ENCODE peak calls at places on chromosomes 4 and X, in five cellular contexts. T is cardiac muscle cell, Z is stomach, W is left lung, S is Peyer's patch. N is an unnamed sample.

GRCh38 chr4:9765091-9765490 is 16.3 kb upstream of the DRD5 start:
- DNase-seq in T (peak; percentile 19), Z (peak; percentile 39), W (no peak), S (no peak), N (no peak)

GRCh38 chrX:73401591-73402266 is 45.1 kb upstream of the CDX4 start:
- DNase-seq in T (peak; percentile 30), Z (no peak), W (peak; percentile 6), S (no peak), N (no peak)

GRCh38 chr4:113293043-113293560 is 243.6 kb downstream of the ANK2 start:
- DNase-seq in T (no peak), Z (no peak), W (no peak), S (peak; percentile 47), N (no peak)

GRCh38 chr4:986949-987688 is at the start of gene IDUA:
- DNase-seq in T (peak; percentile 93), Z (peak; percentile 83), W (peak; percentile 97), S (peak; percentile 95), N (peak; percentile 95)

GRCh38 chr4:6926681-6927478 is 17.3 kb downstream of the TBC1D14 start:
- DNase-seq in T (no peak), Z (peak; percentile 62), W (peak; percentile 90), S (peak; percentile 92), N (peak; percentile 87)

GRCh38 chr4:126247409-126247808 is 932.7 kb downstream of the FAT4 start:
- DNase-seq in T (no peak), Z (no peak), W (no peak), S (no peak), N (no peak)

GRCh38 chrX:106780664-106781377 is 21.7 kb upstream of the TBC1D8B start:
- DNase-seq in T (no peak), Z (no peak), W (no peak), S (no peak), N (no peak)

GRCh38 chr4:125316391-125316780 is 1.6 kb downstream of the FAT4 start:
- DNase-seq in T (peak; percentile 34), Z (peak; percentile 41), W (peak; percentile 84), S (peak; percentile 45), N (peak; percentile 74)

GRCh38 chr4:1588306-1588705 is 95.8 kb downstream of the FAM53A start:
- DNase-seq in T (no peak), Z (no peak), W (peak; percentile 41), S (no peak), N (peak; percentile 37)

DNA sequence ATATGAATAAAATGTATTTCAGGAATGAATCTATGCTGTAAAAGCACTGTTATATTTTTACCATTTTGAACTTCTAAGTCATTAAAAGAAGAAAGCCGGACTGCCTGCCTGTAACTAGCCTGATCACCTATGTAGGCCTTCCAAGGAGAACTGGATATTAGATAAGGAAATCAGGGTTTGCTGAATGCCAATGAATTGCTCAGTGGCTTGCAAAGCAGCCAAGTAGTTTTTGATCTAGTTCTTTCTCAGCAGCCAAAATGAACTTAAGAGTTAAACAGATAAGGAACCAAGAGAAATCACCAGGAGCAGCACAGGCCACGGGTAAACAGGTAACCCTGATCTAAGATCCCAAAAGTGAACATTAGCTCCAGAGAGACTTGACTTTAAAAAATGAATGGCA is 3.3 kb downstream of the ANXA5 start:
- DNase-seq in T (peak; percentile 1), Z (no peak), W (no peak), S (no peak), N (no peak)
- H3K4me1 ChIP-seq in T (peaks cover 16% of the 10 kb centered on the region), Z (peaks cover 85% of the 10 kb centered on the region), W (peaks cover 49% of the 10 kb centered on the region), S (peaks cover 30% of the 10 kb centered on the region), N (peaks cover 75% of the 10 kb centered on the region)

GRCh38 chrX:153647461-153648357 is 706 bp downstream of the DUSP9 start:
- DNase-seq in T (no peak), Z (no peak), W (peak; percentile 31), S (peak; percentile 36), N (no peak)

GRCh38 chrX:153645151-153645550 is 1.9 kb upstream of the DUSP9 start:
- DNase-seq in T (no peak), Z (no peak), W (no peak), S (no peak), N (no peak)

GRCh38 chrX:153648358-153649177 is 1.6 kb downstream of the DUSP9 start:
- DNase-seq in T (no peak), Z (no peak), W (no peak), S (peak; percentile 34), N (no peak)

GRCh38 chrX:153645921-153646481 is 1.0 kb upstream of the DUSP9 start:
- DNase-seq in T (no peak), Z (no peak), W (no peak), S (no peak), N (no peak)

GRCh38 chrX:153646620-153647373 is at the start of gene DUSP9:
- DNase-seq in T (peak; percentile 69), Z (peak; percentile 36), W (peak; percentile 55), S (peak; percentile 45), N (peak; percentile 64)
- H3K4me3 ChIP-seq in T (peak within 1 kb of the TSS; percentile 0), Z (peak within 1 kb of the TSS; percentile 45), W (no peak within 1 kb of the TSS), S (peak within 1 kb of the TSS; percentile 36), N (peak within 1 kb of the TSS; percentile 14)

DNA sequence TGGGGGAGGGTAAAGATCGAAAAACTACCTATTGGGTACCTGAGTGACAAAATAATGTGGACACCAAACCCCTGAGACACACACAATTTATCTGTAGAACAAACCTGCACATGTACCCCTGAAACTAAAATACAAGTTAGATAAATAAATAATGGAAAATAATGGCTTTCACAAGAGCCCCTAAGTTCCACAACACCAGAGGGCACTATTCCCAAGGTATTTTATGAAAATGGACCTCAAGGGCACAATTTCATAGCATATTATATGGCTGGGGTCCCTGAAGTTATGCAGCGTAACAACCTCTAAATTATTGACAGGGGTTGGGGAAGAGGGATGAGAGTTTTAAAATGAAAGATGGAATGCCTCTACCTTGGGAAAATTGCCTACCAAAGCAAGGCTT is 81.3 kb upstream of the TMEM33 start:
- DNase-seq in T (no peak), Z (no peak), W (no peak), S (no peak), N (no peak)
- TF ChIP-seq CTCF in T (peak; percentile 14), Z (no peak), W (no peak), S (no peak), N (no peak)

DNA sequence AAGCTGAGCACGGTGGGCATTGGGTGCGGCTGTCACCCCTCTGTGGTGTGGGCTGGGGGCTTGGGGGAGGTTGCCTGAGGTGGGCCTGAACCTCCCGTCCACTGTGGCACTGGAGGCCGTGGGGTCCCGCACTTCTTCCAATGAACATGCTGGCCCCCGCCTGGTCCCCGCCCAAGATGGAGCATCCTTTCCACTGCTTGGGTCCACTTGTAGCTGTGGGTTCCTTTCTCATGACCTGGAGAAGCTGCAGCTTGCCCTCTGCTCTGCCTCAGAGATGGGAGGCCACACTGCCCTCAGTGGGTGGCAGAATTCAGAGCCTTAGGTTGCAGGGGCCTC is 26.2 kb downstream of the SH3TC1 start:
- DNase-seq in T (no peak), Z (no peak), W (peak; percentile 75), S (no peak), N (no peak)
- H3K4me1 ChIP-seq in T (peaks cover 10% of the 10 kb centered on the region), Z (peaks cover 58% of the 10 kb centered on the region), W (peaks cover 11% of the 10 kb centered on the region), S (peaks cover 16% of the 10 kb centered on the region), N (peaks cover 31% of the 10 kb centered on the region)

DNA sequence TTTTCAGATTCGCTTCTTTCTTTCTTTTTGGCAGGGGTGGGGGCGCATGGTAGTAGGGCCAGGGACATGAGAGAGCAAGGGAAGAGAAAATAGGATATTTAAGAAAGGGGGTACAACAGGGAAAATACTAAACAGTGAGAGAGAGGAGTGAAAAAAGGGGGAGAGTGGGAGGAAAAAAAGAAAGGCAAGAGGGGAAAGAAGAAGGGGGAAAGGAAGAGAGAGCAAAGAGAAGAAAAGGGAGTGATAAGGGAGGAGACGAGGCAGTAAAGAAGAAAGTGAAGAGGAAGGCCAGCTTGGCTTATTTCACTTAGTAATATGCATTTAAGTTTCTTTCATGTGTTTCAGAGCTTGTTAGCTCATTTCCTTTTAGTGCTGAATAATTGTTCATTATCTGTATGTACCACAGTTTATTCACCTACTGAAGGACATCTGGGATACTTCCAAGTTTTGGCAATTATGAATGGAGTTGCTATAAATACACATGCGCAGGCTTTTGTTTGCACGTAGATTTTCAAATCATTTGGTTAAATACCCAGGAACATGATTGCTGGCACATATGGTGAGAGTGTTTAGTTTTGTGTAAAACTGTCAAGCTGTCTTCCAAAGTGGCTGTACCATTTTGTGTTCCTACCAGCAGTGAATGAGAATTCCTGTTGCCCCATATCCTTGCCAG is 37.3 kb downstream of the CASP6 start:
- DNase-seq in T (no peak), Z (no peak), W (no peak), S (no peak), N (no peak)
- H3K4me3 ChIP-seq in T (no peak overlapping the region), Z (no peak overlapping the region), W (no peak overlapping the region), S (no peak overlapping the region), N (no peak overlapping the region)

DNA sequence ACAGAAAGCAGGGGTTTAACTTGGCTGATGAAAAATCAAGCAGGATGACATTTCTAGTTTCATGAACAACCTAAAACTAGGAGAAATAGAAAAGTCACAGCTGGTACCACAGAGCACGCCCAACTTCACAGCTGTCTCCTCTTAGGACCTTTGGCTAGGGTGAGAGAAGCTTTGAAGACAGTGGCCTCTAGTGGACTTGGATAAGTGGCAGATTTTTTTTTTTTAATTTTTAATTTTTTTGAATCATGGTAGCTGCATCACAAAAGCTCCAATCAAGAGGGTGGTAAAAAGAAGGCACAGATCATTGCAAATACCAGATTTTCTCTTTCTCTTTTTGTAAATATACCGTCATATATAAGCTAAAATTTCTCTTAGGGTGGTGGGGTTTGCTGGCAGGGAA is 20.2 kb upstream of the MAP3K15 start:
- DNase-seq in T (peak; percentile 23), Z (no peak), W (no peak), S (no peak), N (no peak)
- TF ChIP-seq CTCF in T (peak; percentile 41), Z (no peak), W (no peak), S (no peak), N (peak; percentile 26)

DNA sequence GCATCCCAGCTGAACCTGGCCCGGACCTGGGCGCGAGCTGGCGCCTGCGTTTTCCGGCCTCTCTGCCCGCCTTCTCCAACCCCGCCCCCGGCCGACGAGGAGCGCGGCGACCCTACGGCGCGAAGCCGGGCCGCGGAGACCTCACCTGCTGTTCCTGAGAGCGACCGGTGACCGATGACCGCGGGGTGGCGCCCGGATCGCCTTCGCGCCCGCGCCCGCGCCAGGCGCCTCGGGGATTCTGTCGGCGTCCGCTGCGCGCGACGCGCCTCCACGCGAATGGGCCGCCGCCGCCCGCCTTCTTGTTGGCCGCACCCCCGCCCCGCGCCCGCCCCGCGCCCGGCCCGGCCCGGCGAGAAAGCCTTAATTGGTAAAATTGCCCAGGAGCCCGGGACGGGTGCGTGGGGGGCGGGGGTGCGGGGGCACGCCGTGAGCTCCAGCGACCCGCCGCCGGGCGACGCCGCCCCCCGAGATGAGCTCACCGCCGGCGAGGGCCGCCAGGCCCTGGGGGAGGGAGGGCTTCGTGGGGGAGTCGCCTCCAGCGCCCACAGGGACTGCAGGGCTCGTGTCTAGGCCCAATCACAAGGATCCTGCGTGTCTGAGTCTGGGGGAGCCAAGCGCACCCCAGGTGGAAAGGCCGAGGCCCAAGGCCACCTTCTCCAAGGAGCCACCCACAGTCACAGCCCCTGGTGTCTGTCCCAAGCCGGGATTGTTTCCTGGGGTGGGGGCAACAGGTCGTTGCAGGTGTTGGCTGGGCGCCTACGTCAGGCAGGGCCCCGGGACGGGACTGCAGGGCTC is at the start of gene FLNA:
- DNase-seq in T (peak; percentile 68), Z (peak; percentile 53), W (peak; percentile 87), S (peak; percentile 70), N (no peak)
- H3K4me1 ChIP-seq in T (peaks cover 13% of the 10 kb centered on the region), Z (peaks cover 49% of the 10 kb centered on the region), W (no peaks in the 10 kb centered on the region), S (peaks cover 14% of the 10 kb centered on the region), N (peaks cover 10% of the 10 kb centered on the region)

N was measured in upper lobe of right lung.